ENCODE peak calls at places on chromosome 14, in ten cellular contexts. Z, E, W, B, X, U, H, N, M and Q are unnamed samples.

GRCh38 chr14:50875359-50876090 is 3.7 kb downstream of the ABHD12B start:
- DNase-seq in Z (peak), E (peak), B (no peak), M (no peak), H (no peak), W (peak), U (no peak), N (peak), X (peak), Q (no peak)

GRCh38 chr14:31827325-31827724 is 249.8 kb upstream of the ARHGAP5 start:
- DNase-seq in E (no peak), U (no peak), M (no peak), Z (no peak), X (no peak), B (no peak), W (no peak), N (no peak), H (no peak), Q (no peak)

GRCh38 chr14:63470877-63471565 is 72.2 kb downstream of the PPP2R5E start:
- DNase-seq in H (no peak), B (no peak), W (peak), U (no peak), X (no peak), M (peak), E (peak), N (no peak), Z (peak), Q (peak)

GRCh38 chr14:30580616-30581282 is 21.8 kb downstream of the G2E3 start:
- DNase-seq in N (no peak), Z (no peak), U (no peak), E (no peak), H (no peak), X (no peak), M (no peak), B (no peak), W (peak), Q (no peak)

GRCh38 chr14:88228519-88229236 is 94.4 kb downstream of the KCNK10 start:
- DNase-seq in X (no peak), N (no peak), H (no peak), U (no peak), E (no peak), Z (no peak), B (no peak), M (no peak), W (no peak), Q (no peak)

GRCh38 chr14:103130965-103131364 is 7.7 kb downstream of the TNFAIP2 start:
- DNase-seq in X (no peak), B (no peak), E (no peak), W (peak), Z (peak), M (peak), H (peak), N (peak), U (no peak), Q (peak)

GRCh38 chr14:74941676-74942097 is 13.7 kb downstream of the PGF start:
- DNase-seq in M (peak), U (peak), W (peak), E (no peak), Z (no peak), B (peak), N (peak), H (peak), X (peak), Q (no peak)

GRCh38 chr14:98189077-98189476 is 1082.9 kb downstream of the BCL11B start:
- DNase-seq in X (no peak), W (no peak), H (no peak), B (no peak), Z (no peak), M (no peak), N (no peak), U (no peak), E (no peak), Q (no peak)

GRCh38 chr14:49766839-49767238 is 1.1 kb upstream of the KLHDC2 start:
- DNase-seq in X (no peak), B (no peak), Z (no peak), M (peak), W (no peak), U (no peak), E (no peak), H (no peak), N (no peak), Q (no peak)

GRCh38 chr14:61503167-61503801 is 181.9 kb downstream of the PRKCH start:
- DNase-seq in X (peak), N (no peak), E (no peak), W (peak), Z (peak), M (no peak), B (no peak), H (no peak), U (no peak), Q (no peak)
- H3K4me3 ChIP-seq in X (no peak), N (no peak), E (no peak), W (no peak), Z (no peak), M (no peak), B (no peak), H (no peak), U (no peak), Q (no peak)

GRCh38 chr14:37143500-37143874 is 28.9 kb downstream of the SLC25A21 start:
- DNase-seq in Z (no peak), H (no peak), W (no peak), N (no peak), M (no peak), B (no peak), U (no peak), E (no peak), X (no peak), Q (no peak)
- H3K4me3 ChIP-seq in Z (no peak), H (no peak), W (no peak), N (no peak), M (no peak), B (no peak), U (no peak), E (no peak), X (no peak), Q (no peak)

DNA sequence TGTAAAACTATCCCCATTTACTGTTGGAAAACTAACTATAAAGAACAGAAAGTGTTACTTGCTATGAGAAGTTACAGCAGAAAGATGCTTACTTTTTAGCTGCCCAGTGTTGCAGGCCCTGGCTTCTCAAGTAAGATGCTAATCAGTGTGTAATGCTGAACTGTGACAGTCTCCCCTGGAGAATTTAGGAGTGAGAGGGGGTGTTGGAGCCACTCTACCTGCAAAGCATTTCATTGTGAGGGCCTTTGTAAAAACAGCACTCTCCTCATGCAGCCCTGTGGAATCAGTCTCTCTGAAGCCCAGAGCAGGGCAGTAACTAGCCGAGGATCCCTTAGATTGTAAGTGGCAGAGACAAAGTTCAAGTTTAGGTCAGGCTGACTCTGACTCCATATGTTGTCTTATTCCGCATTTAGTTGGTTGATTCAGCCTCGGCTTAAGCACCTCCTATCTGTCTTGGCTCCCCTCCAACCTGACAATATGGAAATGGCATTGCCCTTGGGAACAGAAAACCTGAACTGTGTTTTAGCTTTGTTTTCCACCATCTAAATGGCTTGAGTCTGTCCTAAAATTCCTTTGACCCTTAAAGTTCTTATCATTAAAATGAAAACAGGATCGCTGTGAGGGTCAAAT is 141.3 kb downstream of the PRKCH start:
- DNase-seq in H (no peak), M (peak), X (no peak), Z (peak), U (no peak), N (peak), W (peak), E (no peak), B (no peak), Q (no peak)
- H3K4me3 ChIP-seq in H (no peak), M (no peak), X (no peak), Z (no peak), U (no peak), N (no peak), W (no peak), E (no peak), B (no peak), Q (no peak)

GRCh38 chr14:100727565-100728240 is 1.0 kb downstream of the DLK1 start:
- DNase-seq in B (no peak), W (no peak), M (no peak), N (no peak), H (peak), E (no peak), Z (no peak), X (no peak), U (no peak), Q (no peak)
- H3K4me3 ChIP-seq in B (no peak), W (no peak), M (no peak), N (no peak), H (no peak), E (no peak), Z (no peak), X (no peak), U (no peak), Q (no peak)

GRCh38 chr14:95155044-95155443 is 2.3 kb downstream of the DICER1 start:
- DNase-seq in X (no peak), Z (no peak), H (no peak), N (no peak), W (no peak), M (no peak), E (no peak), B (no peak), U (no peak), Q (no peak)
- H3K4me3 ChIP-seq in X (peak), Z (no peak), H (peak), N (no peak), W (no peak), M (peak), E (no peak), B (peak), U (no peak), Q (no peak)